ENCODE peak calls at places on chromosomes 2 and 18, in four cellular contexts. P is GM12878, S is HepG2, K is K562. C is an unnamed sample.

GRCh38 chr2:231104115-231104713 is 20.6 kb downstream of the HTR2B start:
- DNase-seq in P (peak), S (peak), K (peak), C (peak)

GRCh38 chr2:197675246-197675645 is at the start of gene RFTN2:
- DNase-seq in P (no peak), K (no peak), S (no peak), C (no peak)

GRCh38 chr2:231928481-231928880 is 2.3 kb upstream of the NPPC start:
- DNase-seq in P (no peak), K (no peak), S (peak), C (no peak)

GRCh38 chr2:195575879-195576391 is 81.1 kb upstream of the SLC39A10 start:
- DNase-seq in K (no peak), S (peak), P (no peak), C (peak)

GRCh38 chr18:13366977-13367892 is 148.7 kb downstream of the LDLRAD4 start:
- DNase-seq in S (no peak), P (no peak), K (no peak), C (no peak)

GRCh38 chr18:75360206-75360605 is 67.3 kb downstream of the SMIM21 start:
- DNase-seq in K (no peak), P (no peak), S (no peak), C (no peak)

GRCh38 chr2:213316001-213316735 is 31.9 kb downstream of the SPAG16 start:
- DNase-seq in S (no peak), P (no peak), K (no peak), C (no peak)

GRCh38 chr2:135473567-135473966 is 57.5 kb downstream of the ZRANB3 start:
- DNase-seq in K (peak), P (peak), S (peak), C (peak)

GRCh38 chr2:173750332-173750731 is 214.8 kb downstream of the SP3 start:
- DNase-seq in S (no peak), P (no peak), K (no peak), C (peak)

GRCh38 chr2:173750831-173751230 is 214.3 kb downstream of the SP3 start:
- DNase-seq in P (no peak), S (no peak), K (no peak), C (no peak)

GRCh38 chr2:173751245-173751975 is 213.8 kb downstream of the SP3 start:
- DNase-seq in K (no peak), S (no peak), P (no peak), C (no peak)

GRCh38 chr2:173747037-173747436 is 218.1 kb downstream of the SP3 start:
- DNase-seq in P (no peak), S (no peak), K (no peak), C (no peak)

GRCh38 chr2:173749315-173749714 is 215.9 kb downstream of the SP3 start:
- DNase-seq in S (peak), P (no peak), K (no peak), C (peak)
- TF ChIP-seq MYC in S (no peak), P (no peak), K (no peak), C (no peak)

GRCh38 chr2:203777030-203777429 is 70.6 kb downstream of the CD28 start:
- DNase-seq in S (no peak), K (no peak), P (no peak), C (no peak)

GRCh38 chr2:203772766-203773165 is 66.3 kb downstream of the CD28 start:
- DNase-seq in P (no peak), S (no peak), K (no peak), C (no peak)

GRCh38 chr2:203774760-203775159 is 68.3 kb downstream of the CD28 start:
- DNase-seq in S (no peak), K (no peak), P (no peak), C (no peak)

DNA sequence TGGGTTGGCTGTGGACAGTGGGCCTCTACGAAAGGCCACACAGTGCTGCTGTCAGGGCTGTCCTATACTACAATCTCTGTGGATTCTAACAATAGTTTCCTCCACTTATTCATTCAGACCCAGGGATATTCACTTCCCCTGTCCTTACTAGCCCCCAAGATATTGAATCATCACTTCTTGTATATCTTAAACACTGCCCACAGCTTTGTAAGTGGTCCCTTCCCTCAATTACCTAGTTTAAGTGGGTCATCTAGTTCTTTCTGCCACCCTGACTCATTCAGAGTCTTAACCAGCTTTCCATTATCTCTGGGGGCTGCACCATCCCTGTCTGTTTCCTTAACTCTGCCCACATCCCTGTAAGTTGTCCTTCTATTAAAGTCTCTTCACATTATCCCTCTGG is 69.2 kb downstream of the CD28 start:
- DNase-seq in K (no peak), P (no peak), S (no peak), C (no peak)
- H2AFZ ChIP-seq in K (no peak), P (no peak), S (no peak), C (no peak)

DNA sequence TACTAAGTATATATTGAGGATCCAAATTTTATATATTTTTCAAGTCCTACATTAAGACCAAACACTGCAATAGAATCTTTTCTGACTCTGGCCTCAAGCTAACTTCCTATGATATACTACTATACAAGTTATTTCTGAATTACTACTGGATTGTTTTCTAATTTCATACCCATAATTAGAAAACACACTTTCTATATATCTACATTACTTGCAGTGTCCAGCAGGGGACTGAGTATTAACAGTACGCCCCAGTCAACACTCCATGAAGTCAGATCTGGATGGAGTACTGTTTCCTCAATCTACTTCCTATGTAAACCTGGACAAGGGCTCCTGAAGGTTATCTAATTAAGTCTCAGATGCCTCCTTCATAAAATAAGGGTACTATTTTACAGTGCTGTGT is 26.5 kb downstream of the RMP24 start:
- DNase-seq in S (no peak), P (no peak), K (peak), C (peak)
- TF ChIP-seq MYC in S (no peak), P (no peak), K (no peak), C (no peak)

GRCh38 chr2:151302879-151303278 is 13.4 kb upstream of the NMI start:
- DNase-seq in K (peak), P (no peak), S (no peak), C (peak)

GRCh38 chr2:151299940-151300539 is 10.6 kb upstream of the NMI start:
- DNase-seq in P (no peak), S (no peak), K (no peak), C (no peak)

GRCh38 chr2:151305129-151305691 is 15.7 kb upstream of the NMI start:
- DNase-seq in K (no peak), S (no peak), P (no peak), C (no peak)

GRCh38 chr2:151306621-151307020 is 17.2 kb upstream of the NMI start:
- DNase-seq in S (no peak), P (no peak), K (no peak), C (peak)

DNA sequence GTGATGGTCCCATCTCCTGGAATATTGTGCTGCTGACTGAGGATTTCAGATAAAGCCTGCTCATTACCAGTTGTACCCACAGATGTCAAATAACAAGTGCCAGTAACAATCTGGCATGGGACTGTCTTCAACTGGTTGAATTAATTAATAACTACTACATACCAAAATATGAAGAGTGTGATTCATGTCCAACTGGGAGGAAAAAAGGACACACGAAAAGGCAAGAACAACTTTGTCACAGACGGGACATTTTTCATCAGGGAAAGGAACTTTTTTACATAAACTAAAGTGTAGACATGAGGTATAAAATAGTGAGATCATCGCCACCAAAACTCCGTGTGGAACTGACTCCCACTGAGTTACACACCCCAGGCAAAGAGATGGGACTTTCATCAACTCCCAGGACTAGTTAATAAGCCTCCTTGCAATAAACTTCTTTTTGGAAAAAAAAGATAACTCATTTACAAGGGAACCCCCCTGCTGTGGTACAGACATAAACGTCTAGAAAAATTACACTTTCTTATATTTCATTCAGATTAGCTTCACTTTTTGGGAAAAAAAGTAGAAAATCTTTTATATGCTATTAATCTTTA is 12.9 kb upstream of the NMI start:
- DNase-seq in K (no peak), S (no peak), P (no peak), C (no peak)
- H2AFZ ChIP-seq in K (peak), S (no peak), P (no peak), C (no peak)

GRCh38 chr2:216391401-216391800 is 19.1 kb upstream of the MARCHF4 start:
- DNase-seq in P (no peak), K (no peak), S (no peak), C (peak)
- TF ChIP-seq MYC in P (no peak), K (no peak), S (no peak), C (no peak)

GRCh38 chr2:43115884-43116283 is 110.5 kb downstream of the ZFP36L2 start:
- DNase-seq in P (no peak), K (no peak), S (no peak), C (no peak)
- H2AFZ ChIP-seq in P (no peak), K (no peak), S (no peak), C (no peak)

C was measured in endothelial cell of umbilical vein.